ENCODE peak calls at places on chromosomes 12 and 14, in eight cellular contexts. K is AG04450; N is BJ; L is foreskin fibroblast; M is prostate gland; U is fibroblast of the aortic adventitia; O is CD8-positive, alpha-beta T cell; F is neural progenitor cell. W is an unnamed sample.

GRCh38 chr12:77324763-77325468 is 259.5 kb upstream of the E2F7 start:
- DNase-seq in K (no peak), N (no peak), L (peak), M (peak), U (peak), O (no peak), F (peak), W (no peak)

GRCh38 chr12:28050606-28051005 is 78.1 kb upstream of the PTHLH start:
- DNase-seq in K (no peak), N (no peak), L (no peak), M (no peak), U (no peak), O (no peak), F (no peak), W (no peak)

GRCh38 chr14:96944297-96944696 is 147.1 kb downstream of the VRK1 start:
- DNase-seq in K (no peak), N (no peak), L (no peak), M (no peak), U (no peak), O (no peak), F (no peak), W (no peak)

GRCh38 chr14:90756755-90757345 is 59.4 kb downstream of the TTC7B start:
- DNase-seq in K (no peak), N (no peak), L (no peak), M (peak), U (no peak), O (no peak), F (peak), W (no peak)

GRCh38 chr12:6708968-6709394 is 8.4 kb upstream of the PIANP start:
- DNase-seq in K (no peak), N (no peak), L (no peak), M (no peak), U (no peak), O (peak), F (no peak), W (no peak)

GRCh38 chr14:20799955-20800544 is 2.6 kb downstream of the RNASE1 start:
- DNase-seq in K (no peak), N (no peak), L (no peak), M (no peak), U (no peak), O (no peak), F (peak), W (no peak)

GRCh38 chr14:33737446-33737845 is 213.4 kb downstream of the EGLN3 start:
- DNase-seq in K (no peak), N (peak), L (peak), M (no peak), U (peak), O (no peak), F (no peak), W (peak)

GRCh38 chr12:52010152-52010622 is 3.4 kb downstream of the TAMALIN start:
- DNase-seq in K (peak), N (no peak), L (peak), M (no peak), U (peak), O (no peak), F (peak), W (peak)

GRCh38 chr12:53200107-53200457 is 7.0 kb downstream of the ITGB7 start:
- DNase-seq in K (no peak), N (no peak), L (no peak), M (no peak), U (no peak), O (no peak), F (no peak), W (no peak)

GRCh38 chr12:21941522-21942376 is 523 bp upstream of the ABCC9 start:
- DNase-seq in K (no peak), N (no peak), L (peak), M (no peak), U (peak), O (no peak), F (peak), W (no peak)

GRCh38 chr12:21938879-21939278 is 2.3 kb downstream of the ABCC9 start:
- DNase-seq in K (no peak), N (no peak), L (no peak), M (no peak), U (no peak), O (no peak), F (no peak), W (no peak)

GRCh38 chr12:21940972-21941521 is at the start of gene ABCC9:
- DNase-seq in K (no peak), N (no peak), L (peak), M (peak), U (peak), O (peak), F (peak), W (no peak)

GRCh38 chr12:21940549-21940948 is 677 bp downstream of the ABCC9 start:
- DNase-seq in K (no peak), N (no peak), L (no peak), M (no peak), U (no peak), O (no peak), F (no peak), W (no peak)

DNA sequence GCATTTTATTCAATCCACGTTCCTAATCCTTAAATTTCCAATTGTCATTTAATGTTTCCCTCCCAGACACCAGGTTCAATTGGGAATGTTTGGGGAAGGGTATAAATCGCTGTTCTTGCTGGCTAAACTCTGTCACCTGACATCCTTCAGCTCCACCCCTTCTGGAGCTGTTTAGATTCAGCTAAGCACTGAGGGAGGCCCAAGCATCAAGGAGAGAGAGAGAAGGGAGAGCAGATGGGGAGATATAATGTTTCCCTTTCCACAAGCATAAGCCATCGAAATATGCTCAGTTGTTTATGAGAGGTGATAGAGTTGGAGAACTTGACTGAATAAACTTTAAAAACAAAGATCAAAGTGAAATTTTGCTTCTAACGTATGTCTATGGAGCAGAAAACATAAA is 1.8 kb downstream of the ABCC9 start:
- DNase-seq in K (no peak), N (no peak), L (no peak), M (no peak), U (peak), O (no peak), F (peak), W (no peak)
- H3K4me3 ChIP-seq in K (no peak), N (no peak), L (no peak), M (no peak), U (peak), O (no peak), F (no peak), W (no peak)

DNA sequence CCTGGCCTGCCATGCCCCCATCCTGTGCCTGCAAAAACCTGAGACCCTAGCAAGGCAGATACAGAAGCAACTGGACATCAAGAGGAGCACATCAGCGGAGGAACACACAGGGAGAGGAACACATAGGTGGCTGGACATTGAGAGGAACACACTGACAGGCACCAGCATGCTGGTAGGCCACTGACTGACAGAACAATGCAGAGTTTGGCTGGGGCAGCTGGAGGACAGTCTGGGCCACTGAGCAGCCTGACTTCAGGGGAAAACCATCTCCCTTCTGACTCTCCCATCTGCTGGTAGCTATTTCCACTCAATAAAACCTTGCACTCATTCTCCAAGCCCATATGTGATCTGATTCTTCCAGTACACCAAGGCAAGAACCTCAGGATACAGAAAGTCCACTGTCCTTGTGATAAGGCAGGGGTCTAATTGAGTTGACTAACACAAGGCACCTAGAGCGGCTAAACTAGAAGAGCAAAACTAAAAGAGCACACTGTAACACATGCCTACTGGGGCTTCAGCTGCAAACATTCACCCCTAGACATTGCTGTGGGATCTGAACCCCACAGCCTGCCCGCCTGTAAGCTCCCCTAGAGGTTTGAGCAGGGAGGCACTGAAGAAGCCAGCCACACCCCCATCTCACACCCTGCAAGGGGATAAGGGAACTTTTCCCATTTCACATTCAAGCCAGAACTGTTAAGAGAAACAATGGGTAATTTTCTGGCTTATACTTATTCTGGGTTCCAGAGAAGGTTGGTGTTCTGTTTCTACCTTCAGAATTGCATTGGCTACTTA is 22.1 kb downstream of the CLECL1 start:
- DNase-seq in K (no peak), N (no peak), L (no peak), M (no peak), U (no peak), O (no peak), F (no peak), W (no peak)
- TF ChIP-seq CTCF in K (no peak), N (no peak), L (no peak), M (no peak), U (no peak), O (no peak), F (no peak), W (no peak)

DNA sequence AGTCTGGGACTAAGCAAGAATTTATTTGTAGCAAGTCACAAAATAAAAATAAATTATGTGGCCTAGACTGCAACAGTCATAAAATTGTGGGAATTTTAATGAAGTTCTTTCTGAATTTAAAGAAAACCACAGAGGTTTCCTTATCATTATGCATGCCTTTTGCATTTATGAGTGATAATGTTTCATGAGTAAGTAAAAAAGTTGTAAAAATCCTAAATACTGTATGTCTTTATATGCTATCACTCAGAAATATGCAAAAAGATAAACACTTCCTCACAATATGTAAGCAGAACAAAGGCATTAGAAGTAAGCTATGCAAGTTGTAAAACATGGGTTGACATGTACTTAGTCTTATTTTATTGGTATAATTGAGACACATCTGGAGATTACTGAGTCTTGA is 239.4 kb upstream of the PDE3A start:
- DNase-seq in K (no peak), N (peak), L (no peak), M (no peak), U (peak), O (no peak), F (no peak), W (no peak)
- H3K4me3 ChIP-seq in K (no peak), N (no peak), L (no peak), M (no peak), U (no peak), O (no peak), F (no peak), W (no peak)

GRCh38 chr14:60247994-60248696 is 876 bp upstream of the PPM1A start:
- DNase-seq in K (peak), N (peak), L (peak), M (peak), U (peak), O (peak), F (peak), W (peak)

GRCh38 chr14:60251877-60252276 is 2.9 kb downstream of the PPM1A start:
- DNase-seq in K (no peak), N (no peak), L (no peak), M (no peak), U (no peak), O (no peak), F (no peak), W (no peak)

GRCh38 chr14:60248697-60249314 is at the start of gene PPM1A:
- DNase-seq in K (peak), N (peak), L (peak), M (peak), U (peak), O (peak), F (peak), W (peak)

GRCh38 chr14:60250318-60251035 is 1.5 kb downstream of the PPM1A start:
- DNase-seq in K (no peak), N (no peak), L (peak), M (no peak), U (peak), O (no peak), F (peak), W (no peak)

GRCh38 chr14:60249321-60250251 is 565 bp downstream of the PPM1A start:
- DNase-seq in K (no peak), N (no peak), L (peak), M (peak), U (peak), O (peak), F (peak), W (no peak)
- TF ChIP-seq CTCF in K (no peak), N (no peak), L (no peak), M (no peak), U (no peak), O (no peak), F (no peak), W (no peak)